ENCODE peak calls at places on chromosomes 7 and 10, in seven cellular contexts. O is ELR; Q is activated T-helper 1 cell treated with Interleukin-2 at 50 U/mL for 16 hours; B is CD4-positive, alpha-beta memory T cell; G is Right ventricle myocardium inferior; F is HCT116; U is Caki2. I is an unnamed sample.
A peak's percentile ranks its signal among the peaks of the same experiment; 100 is the strongest.

GRCh38 chr7:47819054-47819920 is 129.0 kb downstream of the PKD1L1 start:
- DNase-seq in O (peak; percentile 82), Q (no peak), B (no peak), G (no peak), F (peak; percentile 34), U (peak; percentile 72), I (peak; percentile 79)

GRCh38 chr7:156091515-156092080 is 279.3 kb upstream of the SHH start:
- DNase-seq in O (no peak), Q (no peak), B (no peak), G (no peak), F (no peak), U (no peak), I (no peak)

GRCh38 chr10:116069856-116070255 is 203.2 kb downstream of the GFRA1 start:
- DNase-seq in O (no peak), Q (no peak), B (no peak), G (no peak), F (no peak), U (no peak), I (no peak)

GRCh38 chr10:11115337-11115736 is 97.7 kb downstream of the CELF2 start:
- DNase-seq in O (no peak), Q (no peak), B (no peak), G (no peak), F (no peak), U (no peak), I (no peak)

GRCh38 chr10:126187399-126187798 is 200.9 kb downstream of the ADAM12 start:
- DNase-seq in O (no peak), Q (no peak), B (no peak), G (no peak), F (no peak), U (no peak), I (no peak)

GRCh38 chr10:113303747-113304146 is 249.1 kb upstream of the HABP2 start:
- DNase-seq in O (peak; percentile 4), Q (no peak), B (no peak), G (no peak), F (no peak), U (no peak), I (no peak)

GRCh38 chr7:3520206-3520605 is 219.2 kb downstream of the SDK1 start:
- DNase-seq in O (no peak), Q (no peak), B (no peak), G (no peak), F (no peak), U (no peak), I (no peak)

GRCh38 chr7:1503390-1503789 is 799 bp downstream of the INTS1 start:
- DNase-seq in O (no peak), Q (no peak), B (no peak), G (peak; percentile 60), F (no peak), U (no peak), I (no peak)

GRCh38 chr10:12400266-12400931 is 51.1 kb downstream of the CAMK1D start:
- DNase-seq in O (peak; percentile 19), Q (no peak), B (no peak), G (no peak), F (no peak), U (peak; percentile 75), I (no peak)

GRCh38 chr10:74926791-74927585 is 100.6 kb downstream of the KAT6B start:
- DNase-seq in O (no peak), Q (no peak), B (no peak), G (no peak), F (no peak), U (no peak), I (no peak)

GRCh38 chr10:68251146-68251545 is 19.2 kb upstream of the ATOH7 start:
- DNase-seq in O (no peak), Q (no peak), B (no peak), G (no peak), F (no peak), U (no peak), I (no peak)

GRCh38 chr7:106064836-106065559 is 47.1 kb downstream of the SYPL1 start:
- DNase-seq in O (peak; percentile 96), Q (no peak), B (no peak), G (peak; percentile 86), F (peak; percentile 82), U (peak; percentile 84), I (no peak)

GRCh38 chr10:127899766-127900382 is 7.0 kb upstream of the PTPRE start:
- DNase-seq in O (no peak), Q (no peak), B (no peak), G (no peak), F (no peak), U (no peak), I (no peak)

GRCh38 chr7:2821842-2822507 is 22.1 kb downstream of the GNA12 start:
- DNase-seq in O (peak; percentile 96), Q (no peak), B (no peak), G (no peak), F (no peak), U (no peak), I (no peak)

GRCh38 chr7:25707733-25708132 is 444.3 kb upstream of the NFE2L3 start:
- DNase-seq in O (no peak), Q (no peak), B (no peak), G (no peak), F (no peak), U (peak; percentile 26), I (no peak)

GRCh38 chr7:157523766-157524421 is 187.1 kb downstream of the DNAJB6 start:
- DNase-seq in O (no peak), Q (no peak), B (no peak), G (no peak), F (no peak), U (no peak), I (no peak)

GRCh38 chr10:32687546-32687945 is 241.6 kb downstream of the CCDC7 start:
- DNase-seq in O (peak; percentile 15), Q (no peak), B (no peak), G (no peak), F (no peak), U (no peak), I (no peak)

GRCh38 chr7:143492799-143493568 is 15.3 kb downstream of the TAS2R41 start:
- DNase-seq in O (peak; percentile 51), Q (no peak), B (no peak), G (no peak), F (no peak), U (no peak), I (no peak)

GRCh38 chr10:50472914-50473313 is 150.8 kb downstream of the SGMS1 start:
- DNase-seq in O (no peak), Q (no peak), B (no peak), G (no peak), F (no peak), U (no peak), I (no peak)

GRCh38 chr10:97861351-97861750 is 11.7 kb downstream of the GOLGA7B start:
- DNase-seq in O (peak; percentile 85), Q (no peak), B (no peak), G (no peak), F (no peak), U (peak; percentile 74), I (no peak)

GRCh38 chr10:30529373-30529998 is 95.5 kb downstream of the MAP3K8 start:
- DNase-seq in O (no peak), Q (peak; percentile 65), B (peak; percentile 87), G (peak; percentile 95), F (no peak), U (no peak), I (no peak)

GRCh38 chr10:110273474-110273873 is 31.2 kb downstream of the SMNDC1 start:
- DNase-seq in O (peak; percentile 73), Q (no peak), B (peak; percentile 43), G (peak; percentile 83), F (no peak), U (peak; percentile 44), I (no peak)

GRCh38 chr7:77933394-77933793 is 134.8 kb downstream of the PHTF2 start:
- DNase-seq in O (peak; percentile 79), Q (no peak), B (no peak), G (no peak), F (peak; percentile 22), U (no peak), I (no peak)

GRCh38 chr7:152974577-152974976 is 215.0 kb downstream of the ACTR3B start:
- DNase-seq in O (no peak), Q (no peak), B (no peak), G (no peak), F (no peak), U (no peak), I (no peak)

GRCh38 chr7:135976312-135977019 is 693 bp downstream of the MTPN start:
- DNase-seq in O (peak; percentile 38), Q (no peak), B (peak; percentile 43), G (peak; percentile 42), F (peak; percentile 3), U (no peak), I (no peak)

GRCh38 chr7:117212969-117213877 is 109.6 kb downstream of the WNT2 start:
- DNase-seq in O (peak; percentile 71), Q (no peak), B (peak; percentile 17), G (no peak), F (peak; percentile 51), U (peak; percentile 38), I (peak; percentile 55)

GRCh38 chr7:40921589-40922315 is 781.1 kb downstream of the INHBA start:
- DNase-seq in O (no peak), Q (no peak), B (no peak), G (no peak), F (no peak), U (no peak), I (no peak)

GRCh38 chr7:157022681-157023588 is 12.5 kb upstream of the MNX1 start:
- DNase-seq in O (no peak), Q (no peak), B (no peak), G (no peak), F (no peak), U (no peak), I (no peak)

GRCh38 chr10:33306126-33306525 is 28.3 kb downstream of the NRP1 start:
- DNase-seq in O (no peak), Q (no peak), B (no peak), G (no peak), F (no peak), U (no peak), I (no peak)